ENCODE peak calls at places on chromosomes 6 and 20, in nine cellular contexts. T, I, J, Z, K, P, B, W and E are unnamed samples.

GRCh38 chr20:4038047-4038459 is 22.7 kb upstream of the RNF24 start:
- DNase-seq in T (no peak), I (peak), J (peak), Z (peak), K (no peak), P (peak), B (no peak), W (peak), E (peak)

GRCh38 chr6:153553627-153554026 is 422.5 kb upstream of the RGS17 start:
- DNase-seq in T (no peak), I (no peak), J (no peak), Z (no peak), K (no peak), P (no peak), B (no peak), W (no peak), E (no peak)

GRCh38 chr6:89984926-89985743 is 90.9 kb downstream of the GJA10 start:
- DNase-seq in T (no peak), I (peak), J (peak), Z (no peak), K (no peak), P (no peak), B (peak), W (no peak), E (no peak)

GRCh38 chr6:112639436-112639835 is 292.3 kb downstream of the RFPL4B start:
- DNase-seq in T (peak), I (no peak), J (no peak), Z (no peak), K (no peak), P (no peak), B (no peak), W (no peak), E (no peak)

GRCh38 chr6:29813809-29814208 is 13.8 kb upstream of the HLA-G start:
- DNase-seq in T (no peak), I (no peak), J (no peak), Z (no peak), K (no peak), P (no peak), B (no peak), W (no peak), E (no peak)

GRCh38 chr6:31293343-31293742 is 21.5 kb upstream of the HLA-C start:
- DNase-seq in T (no peak), I (no peak), J (no peak), Z (no peak), K (no peak), P (no peak), B (no peak), W (no peak), E (no peak)

GRCh38 chr6:29887819-29888581 is 54.3 kb upstream of the HLA-A start:
- DNase-seq in T (no peak), I (peak), J (peak), Z (peak), K (no peak), P (peak), B (peak), W (peak), E (peak)

GRCh38 chr6:32941412-32941784 is 570 bp upstream of the HLA-DMB start:
- DNase-seq in T (no peak), I (no peak), J (no peak), Z (no peak), K (no peak), P (peak), B (no peak), W (peak), E (peak)

GRCh38 chr6:14968056-14968643 is 277.7 kb upstream of the JARID2 start:
- DNase-seq in T (no peak), I (no peak), J (no peak), Z (no peak), K (no peak), P (no peak), B (no peak), W (no peak), E (no peak)

GRCh38 chr6:131958551-131959470 is 7.6 kb upstream of the CCN2 start:
- DNase-seq in T (no peak), I (no peak), J (no peak), Z (no peak), K (no peak), P (no peak), B (no peak), W (no peak), E (no peak)

GRCh38 chr6:134249759-134250602 is 67.9 kb downstream of the SGK1 start:
- DNase-seq in T (no peak), I (no peak), J (no peak), Z (no peak), K (no peak), P (peak), B (no peak), W (no peak), E (no peak)

GRCh38 chr20:43771791-43772190 is 45.0 kb upstream of the GTSF1L start:
- DNase-seq in T (no peak), I (no peak), J (no peak), Z (no peak), K (no peak), P (no peak), B (no peak), W (no peak), E (no peak)

GRCh38 chr6:147909645-147910044 is 401.2 kb downstream of the SAMD5 start:
- DNase-seq in T (no peak), I (no peak), J (no peak), Z (no peak), K (no peak), P (no peak), B (no peak), W (no peak), E (no peak)

GRCh38 chr6:88374556-88374955 is 208.4 kb upstream of the CNR1 start:
- DNase-seq in T (no peak), I (no peak), J (no peak), Z (no peak), K (no peak), P (no peak), B (no peak), W (no peak), E (no peak)

GRCh38 chr6:108622601-108623335 is 62.1 kb downstream of the FOXO3 start:
- DNase-seq in T (peak), I (peak), J (peak), Z (peak), K (no peak), P (no peak), B (peak), W (no peak), E (peak)

GRCh38 chr6:105363100-105363754 is 39.7 kb downstream of the PREP start:
- DNase-seq in T (no peak), I (no peak), J (no peak), Z (no peak), K (no peak), P (no peak), B (no peak), W (no peak), E (no peak)

GRCh38 chr20:25223179-25223661 is 24.7 kb upstream of the PYGB start:
- DNase-seq in T (peak), I (no peak), J (no peak), Z (peak), K (peak), P (peak), B (no peak), W (no peak), E (peak)

GRCh38 chr20:44552950-44553908 is 29.1 kb upstream of the PKIG start:
- DNase-seq in T (peak), I (no peak), J (no peak), Z (no peak), K (no peak), P (no peak), B (no peak), W (no peak), E (no peak)

GRCh38 chr6:45118684-45119230 is 209.4 kb upstream of the RUNX2 start:
- DNase-seq in T (no peak), I (no peak), J (no peak), Z (no peak), K (no peak), P (no peak), B (no peak), W (no peak), E (no peak)

GRCh38 chr6:105196076-105196475 is 16.3 kb upstream of the POPDC3 start:
- DNase-seq in T (no peak), I (no peak), J (no peak), Z (no peak), K (no peak), P (no peak), B (no peak), W (no peak), E (no peak)

GRCh38 chr20:11216451-11217314 is 542.9 kb upstream of the JAG1 start:
- DNase-seq in T (no peak), I (peak), J (no peak), Z (no peak), K (peak), P (no peak), B (no peak), W (no peak), E (no peak)

GRCh38 chr20:64041040-64041780 is 5.2 kb downstream of the C20orf204 start:
- DNase-seq in T (no peak), I (no peak), J (no peak), Z (no peak), K (no peak), P (no peak), B (no peak), W (no peak), E (no peak)

GRCh38 chr6:63426844-63427243 is 107.1 kb upstream of the LGSN start:
- DNase-seq in T (no peak), I (no peak), J (no peak), Z (no peak), K (no peak), P (no peak), B (no peak), W (no peak), E (no peak)

GRCh38 chr6:105879902-105880547 is 206.1 kb upstream of the PRDM1 start:
- DNase-seq in T (no peak), I (no peak), J (no peak), Z (no peak), K (no peak), P (peak), B (no peak), W (no peak), E (peak)

GRCh38 chr6:157200117-157200516 is 123.2 kb downstream of the TMEM242 start:
- DNase-seq in T (no peak), I (no peak), J (no peak), Z (peak), K (no peak), P (no peak), B (no peak), W (no peak), E (no peak)

GRCh38 chr6:112298816-112299281 is 44.5 kb upstream of the LAMA4 start:
- DNase-seq in T (peak), I (no peak), J (no peak), Z (no peak), K (peak), P (no peak), B (no peak), W (no peak), E (no peak)

GRCh38 chr20:12482661-12483060 is 526.1 kb upstream of the SPTLC3 start:
- DNase-seq in T (no peak), I (no peak), J (no peak), Z (no peak), K (no peak), P (no peak), B (no peak), W (no peak), E (no peak)

GRCh38 chr6:138664740-138665139 is 108.8 kb upstream of the CCDC28A start:
- DNase-seq in T (no peak), I (no peak), J (no peak), Z (no peak), K (no peak), P (no peak), B (no peak), W (no peak), E (no peak)

GRCh38 chr6:41176189-41176588 is 13.3 kb upstream of the TREM2 start:
- DNase-seq in T (no peak), I (no peak), J (no peak), Z (peak), K (no peak), P (no peak), B (no peak), W (no peak), E (no peak)

GRCh38 chr6:68296126-68296525 is 339.0 kb upstream of the ADGRB3 start:
- DNase-seq in T (no peak), I (no peak), J (no peak), Z (no peak), K (no peak), P (no peak), B (no peak), W (no peak), E (no peak)

GRCh38 chr20:51500936-51501335 is 41.6 kb downstream of the NFATC2 start:
- DNase-seq in T (no peak), I (no peak), J (no peak), Z (no peak), K (no peak), P (peak), B (no peak), W (peak), E (no peak)

GRCh38 chr6:110714143-110714542 is 101.1 kb downstream of the CDK19 start:
- DNase-seq in T (peak), I (no peak), J (no peak), Z (no peak), K (no peak), P (no peak), B (no peak), W (no peak), E (no peak)

GRCh38 chr6:76677017-76677416 is 604.6 kb upstream of the IMPG1 start:
- DNase-seq in T (no peak), I (no peak), J (no peak), Z (no peak), K (no peak), P (no peak), B (no peak), W (no peak), E (no peak)
- H3K27ac ChIP-seq in T (no peak), I (no peak), J (no peak), Z (no peak), K (no peak), P (no peak), B (no peak), W (no peak), E (no peak)

GRCh38 chr6:25007269-25007699 is 71.5 kb upstream of the RIPOR2 start:
- DNase-seq in T (no peak), I (no peak), J (no peak), Z (no peak), K (no peak), P (peak), B (no peak), W (no peak), E (no peak)
- H3K27ac ChIP-seq in T (no peak), I (no peak), J (peak), Z (peak), K (no peak), P (peak), B (peak), W (peak), E (peak)

DNA sequence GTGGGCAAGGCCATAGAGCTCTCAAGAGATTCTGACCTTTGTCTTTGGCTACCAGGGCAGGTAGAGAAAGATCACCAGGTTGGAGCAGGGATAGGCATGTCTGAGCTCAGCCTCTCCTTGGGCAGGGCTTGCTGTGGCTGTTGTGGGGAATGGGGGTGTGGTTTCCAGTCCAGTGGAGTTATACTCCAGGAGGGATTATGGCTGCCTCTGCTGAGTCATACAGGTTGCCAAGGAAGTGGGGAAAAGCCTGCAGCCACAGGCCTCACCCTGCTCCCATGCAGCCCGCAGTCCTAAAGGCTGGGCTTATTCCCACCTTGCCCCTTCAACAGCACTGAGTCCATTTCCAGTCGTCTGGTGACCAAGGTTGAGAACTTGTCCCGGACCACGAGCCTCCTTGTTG is 21.9 kb downstream of the MEP1A start:
- DNase-seq in T (no peak), I (no peak), J (no peak), Z (no peak), K (no peak), P (no peak), B (no peak), W (no peak), E (no peak)
- H3K27ac ChIP-seq in T (no peak), I (no peak), J (no peak), Z (no peak), K (no peak), P (no peak), B (no peak), W (no peak), E (no peak)

GRCh38 chr20:430091-430999 is 22.2 kb downstream of the RBCK1 start:
- DNase-seq in T (no peak), I (no peak), J (no peak), Z (peak), K (no peak), P (no peak), B (no peak), W (no peak), E (no peak)
- H3K27ac ChIP-seq in T (no peak), I (no peak), J (no peak), Z (no peak), K (peak), P (no peak), B (no peak), W (no peak), E (no peak)

GRCh38 chr6:10416863-10417641 is 2.2 kb upstream of the TFAP2A start:
- DNase-seq in T (no peak), I (no peak), J (no peak), Z (no peak), K (no peak), P (no peak), B (no peak), W (no peak), E (no peak)

GRCh38 chr6:10414766-10415592 is at the start of gene TFAP2A:
- DNase-seq in T (no peak), I (no peak), J (no peak), Z (no peak), K (peak), P (no peak), B (no peak), W (no peak), E (no peak)

GRCh38 chr6:10415593-10416480 is 963 bp upstream of the TFAP2A start:
- DNase-seq in T (no peak), I (no peak), J (no peak), Z (no peak), K (no peak), P (no peak), B (no peak), W (no peak), E (no peak)

GRCh38 chr6:10417681-10418104 is 2.8 kb upstream of the TFAP2A start:
- DNase-seq in T (no peak), I (no peak), J (no peak), Z (no peak), K (no peak), P (no peak), B (no peak), W (no peak), E (no peak)

DNA sequence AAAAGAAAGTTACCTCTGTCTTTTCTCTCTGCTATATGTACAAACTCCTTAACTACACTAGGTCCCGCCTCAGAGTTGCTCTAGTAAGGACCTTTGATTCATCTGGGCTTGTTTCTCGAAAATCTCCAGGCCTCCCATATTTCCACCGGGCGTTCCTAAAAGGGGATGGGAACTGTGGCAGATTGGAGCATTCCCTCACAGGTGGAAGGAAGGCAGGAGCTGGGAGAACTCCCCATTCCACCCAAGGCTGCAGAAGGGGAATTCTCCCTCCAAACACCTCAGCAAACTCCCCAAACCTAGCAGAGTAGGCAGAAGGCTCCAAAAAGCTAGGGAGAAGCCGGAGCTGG is 1.6 kb upstream of the TFAP2A start:
- DNase-seq in T (no peak), I (no peak), J (no peak), Z (no peak), K (no peak), P (no peak), B (no peak), W (no peak), E (no peak)
- H3K27ac ChIP-seq in T (no peak), I (no peak), J (no peak), Z (no peak), K (no peak), P (no peak), B (no peak), W (no peak), E (no peak)

DNA sequence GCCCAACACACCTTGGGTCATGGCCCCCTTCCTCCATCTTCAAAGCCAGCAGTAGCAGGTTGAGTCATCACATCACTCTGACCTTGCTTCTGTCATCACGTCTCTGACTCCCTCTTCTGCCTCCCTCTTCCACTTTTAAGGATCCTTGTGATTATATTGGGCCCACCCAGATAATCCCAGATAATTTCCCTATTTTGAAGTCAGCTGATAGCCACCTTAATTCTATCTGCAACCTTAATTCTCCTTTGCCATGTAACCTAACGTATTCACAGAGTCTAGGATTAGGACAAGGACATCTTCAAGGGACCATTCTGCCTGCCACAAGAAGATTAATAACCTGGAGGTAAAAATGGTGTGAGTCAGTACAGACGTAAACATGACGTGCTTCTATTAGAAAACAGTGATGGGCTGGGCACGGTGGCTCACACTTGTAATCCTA is 3.2 kb downstream of the ZSWIM3 start:
- DNase-seq in T (no peak), I (no peak), J (no peak), Z (no peak), K (no peak), P (no peak), B (no peak), W (no peak), E (no peak)
- H3K27ac ChIP-seq in T (no peak), I (no peak), J (no peak), Z (no peak), K (no peak), P (no peak), B (no peak), W (no peak), E (no peak)

DNA sequence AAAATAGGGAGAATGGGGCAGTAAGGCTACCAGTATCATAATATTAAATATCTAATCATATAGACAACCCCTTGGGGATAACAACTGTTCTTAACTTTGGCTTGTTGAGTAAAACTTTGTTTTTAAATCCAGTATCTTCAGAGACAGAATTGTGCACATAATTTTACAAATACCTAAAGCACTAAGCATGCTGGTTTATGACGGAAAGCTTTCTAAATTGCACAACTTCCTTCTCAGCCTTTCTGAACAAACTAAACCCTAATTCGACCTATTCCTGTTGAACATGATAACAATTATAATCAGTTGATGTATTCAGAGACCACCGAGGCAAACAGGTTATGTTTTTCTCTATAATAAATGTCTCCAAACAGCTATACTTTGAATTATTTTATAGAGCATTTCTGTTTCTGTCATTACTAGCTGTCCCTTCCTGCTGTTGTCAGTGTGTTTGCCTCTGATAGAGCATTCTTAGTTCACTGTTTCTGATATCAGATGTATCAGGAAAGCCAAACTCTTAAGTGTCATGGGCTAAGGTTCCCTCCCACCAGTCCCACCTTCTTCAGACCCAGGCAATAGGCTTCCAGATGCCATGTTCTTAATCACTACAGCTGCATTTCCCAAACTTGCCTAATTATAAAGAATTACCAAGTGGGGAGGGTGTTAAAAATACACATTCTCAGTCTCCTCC is 8.7 kb downstream of the ZHX3 start:
- DNase-seq in T (no peak), I (no peak), J (no peak), Z (no peak), K (no peak), P (no peak), B (no peak), W (no peak), E (no peak)
- H3K27ac ChIP-seq in T (peak), I (peak), J (peak), Z (peak), K (no peak), P (no peak), B (peak), W (no peak), E (no peak)

GRCh38 chr6:11161031-11161966 is 49.8 kb upstream of the ERVFRD-1 start:
- DNase-seq in T (no peak), I (no peak), J (no peak), Z (no peak), K (no peak), P (no peak), B (no peak), W (no peak), E (no peak)
- H3K27ac ChIP-seq in T (no peak), I (no peak), J (no peak), Z (no peak), K (peak), P (no peak), B (peak), W (no peak), E (no peak)

GRCh38 chr6:158758464-158758863 is 60.7 kb downstream of the EZR start:
- DNase-seq in T (no peak), I (no peak), J (no peak), Z (no peak), K (no peak), P (no peak), B (no peak), W (no peak), E (no peak)
- H3K27ac ChIP-seq in T (no peak), I (no peak), J (no peak), Z (no peak), K (no peak), P (no peak), B (no peak), W (no peak), E (no peak)